ENCODE peak calls at places on chromosome 14, in eight cellular contexts. N is cardiac fibroblast; G is EL; F is WTC11; D is effector CD4-positive, alpha-beta T cell; P is heart right ventricle; R is endothelial cell; T is left cardiac atrium. Z is an unnamed sample.

GRCh38 chr14:91261115-91261514 is 16.6 kb upstream of the GPR68 start:
- DNase-seq in N (no peak), G (no peak), F (no peak), D (peak; percentile 40), P (no peak), R (no peak), T (no peak), Z (no peak)

GRCh38 chr14:95268350-95268749 is 51.4 kb downstream of the CLMN start:
- DNase-seq in N (no peak), G (no peak), F (no peak), D (no peak), P (no peak), R (no peak), T (no peak), Z (no peak)

GRCh38 chr14:64960762-64961276 is 11.3 kb downstream of the RAB15 start:
- DNase-seq in N (no peak), G (no peak), F (peak; percentile 66), D (no peak), P (no peak), R (peak; percentile 38), T (no peak), Z (peak; percentile 76)

GRCh38 chr14:49512147-49512551 is 74.0 kb downstream of the RPS29 start:
- DNase-seq in N (peak; percentile 50), G (peak; percentile 74), F (no peak), D (no peak), P (no peak), R (no peak), T (no peak), Z (no peak)

GRCh38 chr14:53549956-53550355 is 396.8 kb upstream of the DDHD1 start:
- DNase-seq in N (no peak), G (no peak), F (no peak), D (no peak), P (no peak), R (peak; percentile 56), T (peak; percentile 31), Z (no peak)

GRCh38 chr14:83071888-83072501 is 1538.3 kb upstream of the SEL1L start:
- DNase-seq in N (no peak), G (peak; percentile 29), F (no peak), D (no peak), P (no peak), R (peak; percentile 22), T (no peak), Z (no peak)

GRCh38 chr14:60151715-60152114 is 13.5 kb downstream of the DHRS7 start:
- DNase-seq in N (peak; percentile 84), G (peak; percentile 94), F (no peak), D (peak; percentile 53), P (peak; percentile 51), R (no peak), T (peak; percentile 74), Z (no peak)

GRCh38 chr14:104436741-104437701 is 142.5 kb upstream of the C14orf180 start:
- DNase-seq in N (no peak), G (no peak), F (peak; percentile 10), D (no peak), P (no peak), R (no peak), T (peak; percentile 18), Z (peak; percentile 34)

GRCh38 chr14:93936245-93936644 is 9.1 kb downstream of the FAM181A start:
- DNase-seq in N (no peak), G (no peak), F (peak; percentile 56), D (no peak), P (no peak), R (no peak), T (no peak), Z (peak; percentile 59)

GRCh38 chr14:105889666-105890473 is 363.5 kb downstream of the TMEM121 start:
- DNase-seq in N (no peak), G (no peak), F (peak; percentile 5), D (no peak), P (no peak), R (no peak), T (peak; percentile 10), Z (no peak)

GRCh38 chr14:41641690-41642089 is 35.0 kb downstream of the LRFN5 start:
- DNase-seq in N (no peak), G (no peak), F (no peak), D (no peak), P (no peak), R (no peak), T (no peak), Z (no peak)

GRCh38 chr14:96559571-96559970 is 57.4 kb downstream of the PAPOLA start:
- DNase-seq in N (peak; percentile 14), G (no peak), F (no peak), D (no peak), P (no peak), R (no peak), T (no peak), Z (no peak)

GRCh38 chr14:50388256-50388931 is 8.3 kb downstream of the CDKL1 start:
- DNase-seq in N (no peak), G (no peak), F (peak; percentile 32), D (no peak), P (no peak), R (no peak), T (no peak), Z (peak; percentile 51)

GRCh38 chr14:100239200-100239839 is 376 bp downstream of the YY1 start:
- DNase-seq in N (no peak), G (no peak), F (no peak), D (no peak), P (peak; percentile 29), R (no peak), T (peak; percentile 51), Z (no peak)

GRCh38 chr14:94494085-94494484 is 15.2 kb downstream of the SERPINA12 start:
- DNase-seq in N (no peak), G (no peak), F (no peak), D (no peak), P (no peak), R (no peak), T (no peak), Z (no peak)

GRCh38 chr14:80136358-80136757 is 74.9 kb downstream of the DIO2 start:
- DNase-seq in N (no peak), G (no peak), F (no peak), D (no peak), P (no peak), R (no peak), T (no peak), Z (no peak)

GRCh38 chr14:105496831-105497591 is 6.0 kb downstream of the TEDC1 start:
- DNase-seq in N (no peak), G (no peak), F (peak; percentile 8), D (no peak), P (no peak), R (no peak), T (no peak), Z (peak; percentile 25)

GRCh38 chr14:74685054-74685453 is 27.8 kb downstream of the AREL1 start:
- DNase-seq in N (no peak), G (no peak), F (no peak), D (no peak), P (no peak), R (no peak), T (no peak), Z (no peak)

GRCh38 chr14:76138758-76139723 is 12.7 kb upstream of the GPATCH2L start:
- DNase-seq in N (no peak), G (no peak), F (peak; percentile 65), D (no peak), P (no peak), R (peak; percentile 41), T (peak; percentile 34), Z (peak; percentile 73)

GRCh38 chr14:77059276-77059934 is 30.9 kb upstream of the IRF2BPL start:
- DNase-seq in N (peak; percentile 87), G (peak; percentile 90), F (peak; percentile 61), D (no peak), P (no peak), R (no peak), T (no peak), Z (peak; percentile 86)

GRCh38 chr14:34257505-34257904 is 204.5 kb downstream of the SPTSSA start:
- DNase-seq in N (no peak), G (no peak), F (no peak), D (no peak), P (no peak), R (no peak), T (no peak), Z (no peak)

GRCh38 chr14:33564774-33565630 is 385.9 kb downstream of the EGLN3 start:
- DNase-seq in N (peak; percentile 81), G (peak; percentile 88), F (no peak), D (no peak), P (no peak), R (peak; percentile 7), T (no peak), Z (peak; percentile 33)